ENCODE peak calls at places on chromosomes 4 and X, in eight cellular contexts. E, T, Q, F, H, B, I and W are unnamed samples.

GRCh38 chr4:38760915-38761314 is 21.9 kb downstream of the TLR10 start:
- DNase-seq in B (no peak), E (no peak), I (peak), F (no peak), T (no peak), Q (no peak), H (no peak), W (no peak)

GRCh38 chr4:111648056-111648455 is 497.2 kb upstream of the FAM241A start:
- DNase-seq in Q (no peak), E (no peak), F (no peak), T (no peak), B (no peak), I (no peak), H (no peak), W (no peak)

GRCh38 chr4:122932763-122933162 is 10.4 kb upstream of the NUDT6 start:
- DNase-seq in E (no peak), B (no peak), T (no peak), H (no peak), Q (no peak), F (no peak), I (no peak), W (no peak)

GRCh38 chrX:74080165-74080564 is 223.8 kb upstream of the ZCCHC13 start:
- DNase-seq in I (no peak), T (no peak), B (no peak), H (no peak), Q (no peak), F (no peak), E (no peak), W (no peak)

GRCh38 chr4:185127021-185127925 is 15.8 kb upstream of the SLC25A4 start:
- DNase-seq in E (peak), H (no peak), Q (no peak), I (peak), T (no peak), F (no peak), B (no peak), W (peak)

GRCh38 chrX:44946771-44947170 is 73.8 kb downstream of the KDM6A start:
- DNase-seq in H (no peak), I (no peak), Q (no peak), T (no peak), F (peak), E (no peak), B (no peak), W (no peak)

GRCh38 chr4:879730-880079 is 52.4 kb downstream of the GAK start:
- DNase-seq in H (peak), E (no peak), Q (no peak), T (no peak), F (no peak), B (no peak), I (no peak), W (no peak)

GRCh38 chr4:38534344-38534743 is 129.7 kb upstream of the KLF3 start:
- DNase-seq in B (no peak), Q (no peak), E (no peak), I (no peak), F (no peak), T (no peak), H (no peak), W (no peak)

GRCh38 chr4:118288097-118288496 is 64.7 kb downstream of the PRSS12 start:
- DNase-seq in I (no peak), T (no peak), H (no peak), E (no peak), F (peak), B (no peak), Q (no peak), W (no peak)

GRCh38 chr4:148124512-148124911 is 317.7 kb downstream of the NR3C2 start:
- DNase-seq in Q (no peak), E (no peak), F (no peak), B (no peak), T (no peak), I (no peak), H (no peak), W (no peak)

GRCh38 chrX:153494541-153495361 is at the start of gene BGN:
- DNase-seq in B (no peak), Q (no peak), I (no peak), T (no peak), E (peak), H (peak), F (no peak), W (peak)

GRCh38 chr4:704971-705277 is 708 bp upstream of the PCGF3 start:
- DNase-seq in E (no peak), F (no peak), T (no peak), I (no peak), B (no peak), H (no peak), Q (no peak), W (no peak)

GRCh38 chr4:184801781-184802180 is 24.0 kb downstream of the ACSL1 start:
- DNase-seq in I (no peak), T (no peak), F (peak), E (no peak), B (no peak), Q (no peak), H (no peak), W (no peak)

GRCh38 chr4:118774989-118775388 is 60.9 kb downstream of the SEC24D start:
- DNase-seq in Q (no peak), F (peak), I (no peak), B (no peak), E (no peak), T (no peak), H (no peak), W (no peak)

GRCh38 chr4:96241819-96242218 is 401.9 kb downstream of the PDHA2 start:
- DNase-seq in Q (no peak), H (no peak), F (no peak), E (no peak), B (no peak), T (no peak), I (no peak), W (no peak)

GRCh38 chr4:109658871-109659410 is 44.3 kb downstream of the CASP6 start:
- DNase-seq in F (peak), I (no peak), Q (no peak), E (no peak), B (no peak), H (no peak), T (no peak), W (no peak)

GRCh38 chrX:100768679-100769338 is 36.9 kb upstream of the SYTL4 start:
- DNase-seq in E (peak), I (peak), H (peak), Q (peak), F (peak), T (peak), B (peak), W (peak)

GRCh38 chr4:158729716-158730559 is 6.7 kb upstream of the PPID start:
- DNase-seq in H (peak), B (no peak), E (peak), F (peak), I (peak), Q (no peak), T (peak), W (no peak)

GRCh38 chr4:3791910-3792542 is 25.8 kb downstream of the ADRA2C start:
- DNase-seq in B (no peak), E (peak), H (no peak), Q (no peak), F (peak), I (no peak), T (peak), W (peak)

GRCh38 chr4:90061881-90062280 is 65.3 kb upstream of the CCSER1 start:
- DNase-seq in H (no peak), T (no peak), Q (no peak), F (no peak), I (no peak), E (no peak), B (no peak), W (no peak)